ENCODE peak calls at places on chromosome 5, in nine cellular contexts. One of them, this sample, is unnamed.

GRCh38 chr5:50415912-50416311 is 25.2 kb downstream of the EMB start:
- DNase-seq in H1: no peak
- DNase-seq in HCT116: no peak
- DNase-seq in endothelial cell of umbilical vein: no peak
- DNase-seq in GM23248: no peak
- DNase-seq in K562: no peak
- DNase-seq in mammary epithelial cell: no peak
- DNase-seq in SK-N-MC: no peak
- DNase-seq in fibroblast of lung: no peak
- DNase-seq in this sample: no peak

GRCh38 chr5:178683758-178684157 is 46.7 kb downstream of the ZNF354A start:
- DNase-seq in H1: no peak
- DNase-seq in HCT116: no peak
- DNase-seq in endothelial cell of umbilical vein: no peak
- DNase-seq in GM23248: no peak
- DNase-seq in K562: peak
- DNase-seq in mammary epithelial cell: no peak
- DNase-seq in SK-N-MC: no peak
- DNase-seq in fibroblast of lung: no peak
- DNase-seq in this sample: no peak

GRCh38 chr5:133063965-133064364 is 12.2 kb downstream of the HSPA4 start:
- DNase-seq in H1: no peak
- DNase-seq in HCT116: no peak
- DNase-seq in endothelial cell of umbilical vein: no peak
- DNase-seq in GM23248: no peak
- DNase-seq in K562: no peak
- DNase-seq in mammary epithelial cell: peak
- DNase-seq in SK-N-MC: no peak
- DNase-seq in fibroblast of lung: no peak
- DNase-seq in this sample: peak

GRCh38 chr5:83711982-83712601 is 8.6 kb downstream of the HAPLN1 start:
- DNase-seq in H1: no peak
- DNase-seq in HCT116: no peak
- DNase-seq in endothelial cell of umbilical vein: peak
- DNase-seq in GM23248: peak
- DNase-seq in K562: peak
- DNase-seq in mammary epithelial cell: peak
- DNase-seq in SK-N-MC: no peak
- DNase-seq in fibroblast of lung: peak
- DNase-seq in this sample: peak

GRCh38 chr5:147332643-147333042 is 97.8 kb downstream of the STK32A start:
- DNase-seq in H1: no peak
- DNase-seq in HCT116: no peak
- DNase-seq in endothelial cell of umbilical vein: no peak
- DNase-seq in GM23248: no peak
- DNase-seq in K562: no peak
- DNase-seq in mammary epithelial cell: no peak
- DNase-seq in SK-N-MC: no peak
- DNase-seq in fibroblast of lung: no peak
- DNase-seq in this sample: no peak

GRCh38 chr5:138489705-138490104 is 24.4 kb downstream of the EGR1 start:
- DNase-seq in H1: no peak
- DNase-seq in HCT116: no peak
- DNase-seq in endothelial cell of umbilical vein: peak
- DNase-seq in GM23248: no peak
- DNase-seq in K562: peak
- DNase-seq in mammary epithelial cell: no peak
- DNase-seq in SK-N-MC: no peak
- DNase-seq in fibroblast of lung: no peak
- DNase-seq in this sample: no peak

GRCh38 chr5:115168829-115169391 is 798 bp downstream of the TRIM36 start:
- DNase-seq in H1: no peak
- DNase-seq in HCT116: no peak
- DNase-seq in endothelial cell of umbilical vein: peak
- DNase-seq in GM23248: peak
- DNase-seq in K562: peak
- DNase-seq in mammary epithelial cell: peak
- DNase-seq in SK-N-MC: no peak
- DNase-seq in fibroblast of lung: no peak
- DNase-seq in this sample: no peak

GRCh38 chr5:42168091-42168670 is 243.1 kb downstream of the FBXO4 start:
- DNase-seq in H1: no peak
- DNase-seq in HCT116: no peak
- DNase-seq in endothelial cell of umbilical vein: no peak
- DNase-seq in GM23248: no peak
- DNase-seq in K562: no peak
- DNase-seq in mammary epithelial cell: peak
- DNase-seq in SK-N-MC: no peak
- DNase-seq in fibroblast of lung: no peak
- DNase-seq in this sample: peak

GRCh38 chr5:2298746-2299145 is 416.0 kb upstream of the IRX4 start:
- DNase-seq in H1: no peak
- DNase-seq in HCT116: no peak
- DNase-seq in endothelial cell of umbilical vein: no peak
- DNase-seq in GM23248: no peak
- DNase-seq in K562: no peak
- DNase-seq in mammary epithelial cell: no peak
- DNase-seq in SK-N-MC: no peak
- DNase-seq in fibroblast of lung: no peak
- DNase-seq in this sample: no peak

GRCh38 chr5:1555808-1556681 is 32.3 kb upstream of the LPCAT1 start:
- DNase-seq in H1: no peak
- DNase-seq in HCT116: no peak
- DNase-seq in endothelial cell of umbilical vein: no peak
- DNase-seq in GM23248: no peak
- DNase-seq in K562: no peak
- DNase-seq in mammary epithelial cell: no peak
- DNase-seq in SK-N-MC: no peak
- DNase-seq in fibroblast of lung: no peak
- DNase-seq in this sample: no peak

GRCh38 chr5:170355601-170356098 is 33.5 kb downstream of the KCNMB1 start:
- DNase-seq in H1: no peak
- DNase-seq in HCT116: no peak
- DNase-seq in endothelial cell of umbilical vein: no peak
- DNase-seq in GM23248: no peak
- DNase-seq in K562: no peak
- DNase-seq in mammary epithelial cell: no peak
- DNase-seq in SK-N-MC: no peak
- DNase-seq in fibroblast of lung: no peak
- DNase-seq in this sample: no peak

GRCh38 chr5:79971156-79971555 is 19.9 kb downstream of the MTX3 start:
- DNase-seq in H1: no peak
- DNase-seq in HCT116: no peak
- DNase-seq in endothelial cell of umbilical vein: peak
- DNase-seq in GM23248: peak
- DNase-seq in K562: no peak
- DNase-seq in mammary epithelial cell: peak
- DNase-seq in SK-N-MC: no peak
- DNase-seq in fibroblast of lung: peak
- DNase-seq in this sample: peak

GRCh38 chr5:777756-778161 is 6.8 kb downstream of the ZDHHC11B start:
- DNase-seq in H1: no peak
- DNase-seq in HCT116: no peak
- DNase-seq in endothelial cell of umbilical vein: no peak
- DNase-seq in GM23248: no peak
- DNase-seq in K562: peak
- DNase-seq in mammary epithelial cell: no peak
- DNase-seq in SK-N-MC: no peak
- DNase-seq in fibroblast of lung: no peak
- DNase-seq in this sample: no peak

GRCh38 chr5:35656721-35657120 is 39.1 kb downstream of the SPEF2 start:
- DNase-seq in H1: no peak
- DNase-seq in HCT116: no peak
- DNase-seq in endothelial cell of umbilical vein: no peak
- DNase-seq in GM23248: peak
- DNase-seq in K562: no peak
- DNase-seq in mammary epithelial cell: no peak
- DNase-seq in SK-N-MC: no peak
- DNase-seq in fibroblast of lung: no peak
- DNase-seq in this sample: no peak

GRCh38 chr5:37064442-37064841 is 184.7 kb downstream of the CPLANE1 start:
- DNase-seq in H1: no peak
- DNase-seq in HCT116: no peak
- DNase-seq in endothelial cell of umbilical vein: no peak
- DNase-seq in GM23248: no peak
- DNase-seq in K562: no peak
- DNase-seq in mammary epithelial cell: no peak
- DNase-seq in SK-N-MC: no peak
- DNase-seq in fibroblast of lung: no peak
- DNase-seq in this sample: no peak

DNA sequence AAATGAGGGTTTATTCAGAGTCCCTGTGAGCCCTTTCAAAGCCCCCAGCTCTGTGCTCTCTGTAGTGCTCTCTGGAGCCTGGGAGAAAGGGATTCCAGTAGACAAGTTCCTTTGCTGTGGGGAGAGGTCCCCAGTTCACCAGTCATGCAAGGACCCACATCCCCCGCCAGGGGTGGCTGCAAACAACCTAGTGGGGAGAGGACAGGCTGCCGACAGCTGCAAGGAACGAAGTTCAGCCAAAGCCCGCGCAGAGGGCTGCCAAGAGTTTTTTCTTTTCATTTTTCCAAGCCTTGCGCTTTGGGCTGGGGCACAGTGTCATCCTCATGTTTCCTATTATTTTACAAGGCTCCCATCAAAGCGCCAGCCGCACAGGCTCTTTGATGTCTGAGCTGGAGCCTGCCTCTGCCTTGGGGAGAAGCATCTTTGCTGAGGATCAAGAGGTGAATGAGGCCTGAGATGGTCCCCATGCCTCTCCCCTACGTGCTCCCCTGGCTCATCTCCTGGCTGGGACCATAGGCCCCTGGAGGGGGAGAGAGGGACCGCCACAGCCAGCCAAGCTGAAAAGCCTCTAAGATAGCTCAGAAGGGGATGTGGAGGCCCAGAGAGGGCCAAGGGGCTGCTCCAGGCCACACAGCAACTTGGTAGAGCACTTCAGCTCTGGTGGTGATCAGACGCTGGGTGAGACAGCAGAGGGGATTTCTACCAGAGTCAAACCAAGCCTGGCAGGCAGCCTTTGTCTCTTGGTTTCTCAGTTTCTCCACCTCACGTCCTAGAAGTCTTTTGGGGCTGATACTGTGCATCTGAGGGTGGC is 50.5 kb upstream of the SYNPO start:
- DNase-seq in H1: peak
- DNase-seq in HCT116: no peak
- DNase-seq in endothelial cell of umbilical vein: peak
- DNase-seq in GM23248: peak
- DNase-seq in K562: peak
- DNase-seq in mammary epithelial cell: no peak
- DNase-seq in SK-N-MC: no peak
- DNase-seq in fibroblast of lung: peak
- DNase-seq in this sample: no peak
- TF ChIP-seq EZH2 in H1: no peak
- TF ChIP-seq EZH2 in HCT116: no peak
- TF ChIP-seq EZH2 in endothelial cell of umbilical vein: no peak
- TF ChIP-seq EZH2 in GM23248: no peak
- TF ChIP-seq EZH2 in K562: no peak
- TF ChIP-seq EZH2 in mammary epithelial cell: no peak
- TF ChIP-seq EZH2 in SK-N-MC: no peak
- TF ChIP-seq EZH2 in fibroblast of lung: no peak
- TF ChIP-seq EZH2 in this sample: no peak

DNA sequence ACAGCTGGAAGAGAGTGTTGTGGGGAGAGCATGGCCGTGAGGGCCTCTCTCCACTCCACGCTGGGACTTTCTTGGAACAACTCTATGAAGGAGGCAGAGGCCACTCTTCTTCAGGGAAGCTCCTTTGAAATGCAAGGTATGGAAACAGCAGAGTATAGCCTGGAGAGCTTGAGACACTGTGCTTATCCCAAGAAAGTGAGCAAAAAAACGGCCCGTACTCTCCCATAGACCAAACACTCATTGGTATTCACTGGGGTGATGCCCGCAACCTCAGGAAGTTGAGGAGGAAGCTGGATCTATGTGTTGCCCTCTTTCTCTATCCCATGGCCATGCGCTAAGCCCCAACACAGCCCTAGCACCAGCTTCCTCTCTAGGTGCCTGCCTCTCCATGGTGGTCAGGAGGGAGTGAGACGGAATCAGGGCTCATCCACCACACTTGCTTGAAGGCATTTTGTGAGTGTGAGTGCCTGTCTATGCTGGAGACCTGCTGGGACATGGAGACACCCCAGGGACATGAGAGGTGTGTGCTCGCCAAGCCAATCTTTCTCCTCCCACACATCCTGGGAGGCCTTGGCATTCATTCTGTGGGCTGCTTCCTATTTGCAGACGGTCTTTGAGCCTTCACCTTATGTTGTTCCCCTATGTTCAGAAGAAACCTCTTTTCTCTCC is 616.6 kb downstream of the IRX1 start:
- DNase-seq in H1: no peak
- DNase-seq in HCT116: no peak
- DNase-seq in endothelial cell of umbilical vein: no peak
- DNase-seq in GM23248: no peak
- DNase-seq in K562: no peak
- DNase-seq in mammary epithelial cell: no peak
- DNase-seq in SK-N-MC: no peak
- DNase-seq in fibroblast of lung: no peak
- DNase-seq in this sample: no peak
- H3K9ac ChIP-seq in H1: no peak
- H3K9ac ChIP-seq in HCT116: no peak
- H3K9ac ChIP-seq in endothelial cell of umbilical vein: no peak
- H3K9ac ChIP-seq in GM23248: no peak
- H3K9ac ChIP-seq in K562: no peak
- H3K9ac ChIP-seq in mammary epithelial cell: no peak
- H3K9ac ChIP-seq in SK-N-MC: no peak
- H3K9ac ChIP-seq in fibroblast of lung: no peak
- H3K9ac ChIP-seq in this sample: no peak

DNA sequence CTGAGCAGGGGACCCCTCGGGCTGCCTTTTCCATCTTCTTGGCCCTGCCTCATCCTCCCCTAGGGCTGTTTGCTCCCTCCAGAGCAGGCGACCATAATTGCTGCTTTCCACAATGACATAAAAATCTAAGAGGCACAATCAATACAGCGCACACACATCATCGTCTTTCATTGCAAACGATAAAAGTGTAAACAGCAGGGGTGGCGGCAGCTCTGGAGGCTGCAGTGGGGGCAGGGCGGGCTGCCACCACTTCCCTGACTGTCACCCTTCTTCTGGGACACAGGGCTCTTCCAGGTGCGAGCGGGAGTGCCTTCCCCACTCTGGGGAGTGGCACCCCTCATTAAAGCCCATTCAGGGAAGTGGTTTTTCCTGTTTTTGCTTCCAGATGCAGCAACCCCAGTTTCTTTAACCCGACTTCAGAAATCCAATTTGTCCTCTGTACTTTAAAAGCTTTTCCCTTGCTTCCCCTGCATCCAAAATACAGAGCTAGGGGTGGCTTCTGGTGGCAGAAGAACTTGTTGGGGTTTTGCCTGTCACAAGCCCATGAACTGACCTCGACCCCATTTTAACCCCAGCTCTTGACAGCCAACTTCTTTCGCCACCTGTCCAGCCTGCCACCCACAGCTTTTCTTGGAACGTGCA is 45.7 kb downstream of the TSPAN17 start:
- DNase-seq in H1: no peak
- DNase-seq in HCT116: no peak
- DNase-seq in endothelial cell of umbilical vein: no peak
- DNase-seq in GM23248: no peak
- DNase-seq in K562: no peak
- DNase-seq in mammary epithelial cell: no peak
- DNase-seq in SK-N-MC: no peak
- DNase-seq in fibroblast of lung: no peak
- DNase-seq in this sample: no peak
- TF ChIP-seq EZH2 in H1: no peak
- TF ChIP-seq EZH2 in HCT116: no peak
- TF ChIP-seq EZH2 in endothelial cell of umbilical vein: peak
- TF ChIP-seq EZH2 in GM23248: no peak
- TF ChIP-seq EZH2 in K562: no peak
- TF ChIP-seq EZH2 in mammary epithelial cell: no peak
- TF ChIP-seq EZH2 in SK-N-MC: no peak
- TF ChIP-seq EZH2 in fibroblast of lung: no peak
- TF ChIP-seq EZH2 in this sample: no peak

GRCh38 chr5:32489791-32490581 is 45.4 kb upstream of the ZFR start:
- DNase-seq in H1: peak
- DNase-seq in HCT116: peak
- DNase-seq in endothelial cell of umbilical vein: peak
- DNase-seq in GM23248: peak
- DNase-seq in K562: peak
- DNase-seq in mammary epithelial cell: peak
- DNase-seq in SK-N-MC: peak
- DNase-seq in fibroblast of lung: peak
- DNase-seq in this sample: peak
- H3K9ac ChIP-seq in H1: no peak
- H3K9ac ChIP-seq in HCT116: no peak
- H3K9ac ChIP-seq in endothelial cell of umbilical vein: no peak
- H3K9ac ChIP-seq in GM23248: no peak
- H3K9ac ChIP-seq in K562: no peak
- H3K9ac ChIP-seq in mammary epithelial cell: no peak
- H3K9ac ChIP-seq in SK-N-MC: no peak
- H3K9ac ChIP-seq in fibroblast of lung: no peak
- H3K9ac ChIP-seq in this sample: no peak